ENCODE peak calls at places on chromosomes 3 and 15, in four cellular contexts. B, W, D and Y are unnamed samples.

GRCh38 chr15:40894689-40895308 is 549 bp downstream of the VPS18 start:
- DNase-seq in B (peak), W (peak), D (peak), Y (no peak)

GRCh38 chr15:81091889-81092558 is 42.0 kb upstream of the CFAP161 start:
- DNase-seq in B (peak), W (peak), D (peak), Y (no peak)

GRCh38 chr3:88713233-88713691 is 394.2 kb upstream of the EPHA3 start:
- DNase-seq in B (no peak), W (no peak), D (no peak), Y (peak)

GRCh38 chr3:159280326-159280725 is 478.5 kb downstream of the MFSD1 start:
- DNase-seq in B (no peak), W (no peak), D (no peak), Y (no peak)

GRCh38 chr3:196774191-196774820 is 34.6 kb downstream of the PAK2 start:
- DNase-seq in B (no peak), W (peak), D (peak), Y (no peak)

GRCh38 chr15:74156678-74157411 is 16.7 kb upstream of the ISLR start:
- DNase-seq in B (no peak), W (no peak), D (no peak), Y (no peak)

GRCh38 chr3:171774516-171774915 is 35.8 kb downstream of the PLD1 start:
- DNase-seq in B (no peak), W (no peak), D (no peak), Y (no peak)

GRCh38 chr3:87792193-87792531 is 266.6 kb downstream of the CGGBP1 start:
- DNase-seq in B (no peak), W (no peak), D (no peak), Y (no peak)

GRCh38 chr3:177995006-177995732 is 541.1 kb upstream of the KCNMB2 start:
- DNase-seq in B (no peak), W (no peak), D (no peak), Y (no peak)

GRCh38 chr15:98554272-98555172 is 93.8 kb upstream of the IGF1R start:
- DNase-seq in B (no peak), W (no peak), D (no peak), Y (no peak)

GRCh38 chr15:66630801-66631351 is 65.1 kb upstream of the LCTL start:
- DNase-seq in B (no peak), W (no peak), D (no peak), Y (no peak)

GRCh38 chr3:119644481-119644880 is 15.9 kb downstream of the POPDC2 start:
- DNase-seq in B (no peak), W (no peak), D (no peak), Y (no peak)

GRCh38 chr3:10707089-10707983 is 108.7 kb upstream of the SLC6A11 start:
- DNase-seq in B (no peak), W (no peak), D (no peak), Y (no peak)

GRCh38 chr3:172918165-172918564 is 167.6 kb downstream of the ECT2 start:
- DNase-seq in B (no peak), W (peak), D (peak), Y (no peak)

GRCh38 chr3:146709969-146710368 is 104.8 kb upstream of the PLSCR5 start:
- DNase-seq in B (no peak), W (no peak), D (no peak), Y (no peak)

GRCh38 chr3:51799879-51800757 is 21.1 kb upstream of the IQCF6 start:
- DNase-seq in B (no peak), W (peak), D (peak), Y (no peak)

GRCh38 chr3:131349946-131350347 is 31.6 kb upstream of the NUDT16 start:
- DNase-seq in B (peak), W (no peak), D (no peak), Y (no peak)

GRCh38 chr15:49737138-49737537 is 116.3 kb downstream of the DTWD1 start:
- DNase-seq in B (no peak), W (no peak), D (no peak), Y (no peak)

GRCh38 chr15:25892126-25892525 is 29.0 kb upstream of the ATP10A start:
- DNase-seq in B (no peak), W (no peak), D (no peak), Y (no peak)

GRCh38 chr15:95765161-95765560 is 565.3 kb upstream of the NR2F2 start:
- DNase-seq in B (no peak), W (no peak), D (no peak), Y (no peak)

GRCh38 chr15:93973287-93973686 is 258.1 kb upstream of the MCTP2 start:
- DNase-seq in B (no peak), W (no peak), D (no peak), Y (peak)

GRCh38 chr3:13615019-13615528 is 66.1 kb downstream of the FBLN2 start:
- DNase-seq in B (no peak), W (no peak), D (no peak), Y (no peak)

GRCh38 chr15:41494922-41495735 is 1.5 kb downstream of the ITPKA start:
- DNase-seq in B (no peak), W (no peak), D (no peak), Y (no peak)

GRCh38 chr3:13835246-13835645 is 44.6 kb downstream of the WNT7A start:
- DNase-seq in B (no peak), W (no peak), D (no peak), Y (no peak)

GRCh38 chr3:151146071-151146730 is 56.8 kb downstream of the GPR171 start:
- DNase-seq in B (peak), W (peak), D (peak), Y (peak)

GRCh38 chr3:71503525-71504249 is 79.8 kb downstream of the FOXP1 start:
- DNase-seq in B (no peak), W (no peak), D (no peak), Y (no peak)

GRCh38 chr15:28960979-28961378 is 75.2 kb downstream of the APBA2 start:
- DNase-seq in B (no peak), W (peak), D (no peak), Y (no peak)

DNA sequence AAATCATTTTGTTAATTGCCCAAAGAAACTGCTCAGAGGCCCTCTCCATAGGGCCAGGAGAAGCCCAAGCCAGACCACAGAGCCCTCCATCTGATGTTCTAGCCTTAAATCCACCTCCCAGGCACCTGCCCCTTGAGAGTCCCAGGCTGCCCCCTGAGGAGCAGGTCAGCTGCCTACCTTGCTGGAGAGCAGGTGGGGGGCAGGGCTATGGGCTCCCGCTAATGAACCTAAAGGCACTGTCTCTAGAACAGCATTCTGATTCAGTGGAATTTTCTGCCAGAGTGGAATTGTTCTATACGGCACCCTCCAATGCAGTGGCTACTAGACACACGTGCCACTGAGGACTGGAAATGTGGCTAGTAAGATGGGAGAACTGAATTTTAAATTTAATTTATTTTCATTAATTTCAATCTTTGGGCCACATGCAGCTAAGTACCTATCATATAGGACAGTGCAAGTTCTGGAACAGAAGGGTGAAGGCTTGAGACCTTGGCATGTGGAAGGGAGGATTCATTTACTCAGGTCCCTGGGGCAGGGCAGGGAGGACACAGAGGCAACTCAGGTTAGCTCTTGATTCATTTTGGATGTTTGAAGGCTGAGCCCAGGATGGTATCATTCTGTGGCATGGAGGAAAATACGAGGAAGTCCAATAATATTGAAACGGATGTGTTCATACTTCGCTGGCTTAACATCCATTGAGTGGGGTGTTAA is 11.4 kb downstream of the AMOTL2 start:
- DNase-seq in B (no peak), W (no peak), D (no peak), Y (peak)
- H3K4me3 ChIP-seq in B (no peak), W (no peak), D (no peak), Y (no peak)

DNA sequence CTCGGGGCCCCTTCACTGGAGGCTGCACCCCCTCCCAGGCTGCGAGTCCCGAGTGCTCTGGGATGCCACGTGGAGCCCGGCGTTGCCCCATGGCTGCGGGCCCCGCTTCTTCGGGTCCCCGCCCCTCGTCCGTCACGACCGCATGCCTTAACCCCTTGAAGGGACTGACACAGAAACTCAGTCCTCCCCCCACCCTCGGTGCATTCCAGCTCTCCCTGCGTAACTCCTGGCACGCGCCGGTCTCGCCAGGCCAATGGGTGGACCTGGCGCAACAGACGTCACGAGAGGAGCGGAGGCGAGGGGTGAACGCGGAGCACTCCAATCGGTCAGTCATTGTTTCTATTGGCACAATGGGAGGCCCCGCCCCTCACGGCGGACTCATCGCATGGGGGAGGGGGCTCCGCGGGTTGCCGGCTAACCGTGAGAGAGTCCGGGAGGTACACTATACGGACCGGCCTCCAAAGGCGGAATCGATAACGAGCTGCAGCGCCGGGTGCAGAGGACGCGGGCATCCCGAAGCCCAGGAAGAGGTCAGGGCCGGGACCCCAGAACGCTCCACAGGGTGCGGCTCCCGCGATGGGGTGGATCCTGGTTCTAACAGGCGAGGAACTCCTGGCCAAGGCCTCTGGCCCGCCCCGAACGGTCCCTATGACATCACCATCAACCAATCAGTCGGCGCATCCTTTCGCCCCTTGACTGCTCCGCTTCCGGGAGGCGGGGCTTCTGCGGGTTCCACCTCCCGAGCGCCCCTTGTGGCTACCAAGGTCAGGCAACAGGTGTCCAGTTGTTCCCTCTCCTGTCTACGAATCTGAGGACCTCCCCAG is 1.0 kb upstream of the CELSR3 start:
- DNase-seq in B (peak), W (peak), D (peak), Y (peak)
- TF ChIP-seq POLR2A in B (peak), W (peak), D (no peak), Y (no peak)

GRCh38 chr3:31559872-31560534 is 27.3 kb downstream of the STT3B start:
- DNase-seq in B (no peak), W (no peak), D (no peak), Y (no peak)

GRCh38 chr3:31562525-31562924 is 29.8 kb downstream of the STT3B start:
- DNase-seq in B (no peak), W (no peak), D (no peak), Y (no peak)

GRCh38 chr3:31565288-31565687 is 32.6 kb downstream of the STT3B start:
- DNase-seq in B (no peak), W (peak), D (no peak), Y (no peak)

GRCh38 chr3:31567036-31567435 is 34.3 kb downstream of the STT3B start:
- DNase-seq in B (no peak), W (no peak), D (peak), Y (no peak)

GRCh38 chr3:31561891-31562290 is 29.2 kb downstream of the STT3B start:
- DNase-seq in B (no peak), W (no peak), D (no peak), Y (no peak)
- H3K4me3 ChIP-seq in B (no peak), W (no peak), D (no peak), Y (no peak)

GRCh38 chr3:122728756-122729514 is 48.3 kb downstream of the PARP14 start:
- DNase-seq in B (no peak), W (no peak), D (no peak), Y (no peak)
- TF ChIP-seq POLR2A in B (no peak), W (no peak), D (no peak), Y (no peak)

GRCh38 chr15:85408270-85408746 is 27.9 kb downstream of the AKAP13 start:
- DNase-seq in B (no peak), W (no peak), D (no peak), Y (no peak)
- H3K4me3 ChIP-seq in B (no peak), W (no peak), D (no peak), Y (no peak)

DNA sequence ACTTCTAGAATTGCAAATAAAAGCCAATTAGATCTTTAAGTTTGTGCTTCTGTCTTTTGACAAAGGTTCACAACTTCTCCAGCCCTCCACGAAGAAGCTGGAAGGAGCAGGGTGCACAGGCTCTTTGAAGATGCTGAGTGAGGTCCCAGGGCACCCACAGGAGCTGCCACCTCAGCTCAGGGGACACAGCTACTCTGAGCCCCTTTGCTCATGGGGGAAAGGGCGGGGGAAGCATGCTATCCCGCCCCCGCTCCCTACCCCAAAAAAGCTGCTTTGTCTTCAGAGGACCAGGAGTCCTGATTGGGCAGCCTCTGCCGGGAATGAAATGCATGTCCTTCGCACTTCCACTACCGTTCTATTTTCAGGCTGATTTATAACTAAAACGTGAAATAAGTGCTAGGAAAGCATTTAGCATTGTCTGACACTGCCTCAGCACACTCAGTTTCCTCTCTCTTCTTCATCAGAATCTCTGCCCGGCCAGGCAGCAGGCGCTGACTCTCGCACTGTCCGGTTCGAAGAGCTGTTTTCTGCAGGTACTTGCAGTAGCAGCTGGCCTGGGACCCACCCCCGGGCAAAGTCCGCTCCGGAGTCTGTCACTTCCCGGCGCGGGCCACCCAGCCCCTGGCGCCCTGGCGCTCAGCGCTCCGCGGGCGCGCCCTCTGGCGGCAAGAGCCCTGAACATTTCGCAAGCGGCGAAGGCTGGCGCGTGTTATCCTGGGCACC is 45.5 kb upstream of the KLHL25 start:
- DNase-seq in B (peak), W (peak), D (peak), Y (peak)
- TF ChIP-seq POLR2A in B (no peak), W (no peak), D (no peak), Y (no peak)

DNA sequence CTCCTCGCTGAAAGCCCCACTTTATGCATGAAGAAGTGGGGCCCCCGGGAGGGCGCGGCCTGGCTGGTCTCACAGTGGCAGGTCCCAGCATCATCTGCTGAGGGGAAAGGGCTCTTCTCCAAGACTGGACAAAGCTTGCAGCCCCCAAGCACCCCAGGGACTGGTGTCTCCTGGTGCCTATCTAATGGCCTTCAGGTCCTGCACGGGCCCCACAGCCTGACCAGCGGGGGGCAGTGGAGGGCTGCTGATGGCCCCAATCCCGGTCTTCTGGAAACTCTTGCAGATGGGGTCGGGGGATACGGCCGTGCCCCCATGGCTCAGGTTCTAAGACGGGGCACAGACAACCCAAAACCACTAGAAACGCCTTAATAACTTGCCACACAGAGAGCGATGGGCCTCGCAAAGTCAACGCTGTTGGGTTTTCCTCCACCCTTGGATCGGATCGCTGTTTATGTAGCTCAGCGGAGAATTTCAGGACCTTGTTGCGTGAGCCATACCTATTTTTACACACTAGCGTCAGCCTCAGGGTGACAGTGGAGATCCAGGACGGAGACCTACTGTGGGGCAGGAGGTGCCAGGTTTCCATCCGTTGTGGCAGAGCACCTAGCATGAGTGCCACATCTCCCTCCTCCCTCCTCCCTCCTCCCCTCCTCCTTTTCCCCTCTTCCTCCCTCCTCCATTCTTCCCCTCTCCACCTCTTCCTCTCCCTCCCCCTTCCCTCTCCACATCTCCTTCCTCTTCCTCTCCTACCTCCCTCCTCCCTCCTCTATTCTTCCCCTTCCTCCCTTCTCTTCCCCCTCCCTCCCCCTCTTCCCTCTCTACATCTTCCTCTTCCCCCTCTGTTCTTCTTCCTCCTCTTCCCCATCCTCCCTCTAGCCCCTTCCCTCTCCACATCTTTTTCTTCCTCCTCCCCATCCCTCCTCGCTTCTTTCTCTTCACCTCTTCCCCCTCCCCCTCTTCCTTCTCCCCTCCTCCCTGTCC is 79.3 kb upstream of the ALDH1L1 start:
- DNase-seq in B (peak), W (peak), D (peak), Y (no peak)
- H3K4me3 ChIP-seq in B (no peak), W (no peak), D (no peak), Y (no peak)

GRCh38 chr3:156400062-156400461 is 154.9 kb downstream of the SSR3 start:
- DNase-seq in B (no peak), W (no peak), D (no peak), Y (no peak)
- TF ChIP-seq POLR2A in B (no peak), W (no peak), D (no peak), Y (no peak)

DNA sequence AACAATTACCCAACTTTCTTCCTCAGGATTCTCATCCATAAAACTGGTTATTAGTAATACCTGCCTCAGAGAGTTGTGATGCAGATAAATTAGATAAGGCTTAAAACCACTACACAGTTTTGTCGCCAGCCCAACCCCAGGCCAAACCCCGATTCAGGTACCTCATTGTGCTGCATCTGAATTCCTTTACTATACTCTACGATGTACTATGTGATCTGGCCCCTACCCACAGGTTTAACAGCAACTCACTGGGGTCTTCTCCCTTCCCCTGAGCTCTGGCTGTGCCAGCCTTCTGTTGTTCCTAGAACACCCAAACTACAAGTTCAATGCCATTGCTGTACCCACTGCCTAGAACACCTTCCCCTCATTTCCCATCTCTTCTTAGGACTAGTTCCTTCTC is 64.6 kb downstream of the MYO5A start:
- DNase-seq in B (no peak), W (no peak), D (no peak), Y (no peak)
- H3K4me3 ChIP-seq in B (no peak), W (no peak), D (no peak), Y (no peak)

DNA sequence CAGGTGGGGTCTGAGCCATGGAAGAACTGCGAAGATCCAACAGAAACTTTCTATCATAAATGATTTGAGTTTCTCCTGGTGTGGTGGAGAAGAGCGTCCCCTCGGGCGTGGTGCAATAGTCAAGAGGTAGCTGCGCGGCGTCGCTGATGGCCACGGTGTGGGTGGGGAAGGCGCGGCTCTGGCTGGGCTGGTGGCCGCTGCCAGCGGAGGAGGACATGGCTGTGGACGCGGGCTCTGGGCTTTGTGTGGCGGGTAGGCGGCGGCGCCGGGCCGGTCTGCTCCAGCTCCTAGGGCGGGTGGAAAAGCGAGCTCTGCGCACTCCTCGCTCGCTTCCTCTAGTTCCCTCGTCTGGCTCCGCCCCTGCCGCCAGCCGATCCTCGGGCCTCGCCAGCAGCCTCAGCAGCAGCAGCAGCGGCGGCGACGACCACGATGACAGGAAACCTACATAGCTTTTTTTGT is 5.9 kb downstream of the STARD9 start:
- DNase-seq in B (peak), W (peak), D (peak), Y (peak)
- TF ChIP-seq POLR2A in B (peak), W (peak), D (no peak), Y (no peak)